ENCODE peak calls at places on chromosomes 4 and X, in seven cellular contexts. I is mucosa of descending colon, L is tibial nerve, Y is OCI-LY7, S is heart left ventricle, P is GM12865, W is kidney epithelial cell. R is an unnamed sample.

GRCh38 chrX:28170713-28171112 is 189.5 kb upstream of the DCAF8L1 start:
- DNase-seq in I (no peak), L (no peak), Y (no peak), S (no peak), P (no peak), W (no peak), R (no peak)

GRCh38 chrX:119411959-119412358 is 12.8 kb downstream of the SLC25A43 start:
- DNase-seq in I (no peak), L (no peak), Y (no peak), S (no peak), P (no peak), W (no peak), R (no peak)

GRCh38 chr4:39698424-39699009 is 581 bp downstream of the UBE2K start:
- DNase-seq in I (peak; percentile 73), L (peak; percentile 36), Y (no peak), S (peak; percentile 68), P (no peak), W (no peak), R (no peak)

GRCh38 chr4:143586080-143586479 is 72.6 kb downstream of the SMARCA5 start:
- DNase-seq in I (no peak), L (no peak), Y (no peak), S (no peak), P (no peak), W (no peak), R (no peak)

GRCh38 chr4:82785248-82786003 is 13.2 kb downstream of the SCD5 start:
- DNase-seq in I (no peak), L (no peak), Y (no peak), S (no peak), P (no peak), W (peak; percentile 60), R (no peak)

GRCh38 chrX:54798137-54798536 is at the start of gene ITIH6:
- DNase-seq in I (no peak), L (no peak), Y (no peak), S (no peak), P (no peak), W (no peak), R (no peak)

GRCh38 chrX:52923781-52924241 is 26.7 kb downstream of the FAM156B start:
- DNase-seq in I (no peak), L (no peak), Y (peak; percentile 70), S (peak; percentile 20), P (peak; percentile 79), W (no peak), R (no peak)

GRCh38 chr4:139728840-139729239 is 63.2 kb downstream of the MGST2 start:
- DNase-seq in I (no peak), L (no peak), Y (no peak), S (no peak), P (no peak), W (no peak), R (no peak)

GRCh38 chrX:39450578-39450977 is 647.2 kb downstream of the BCOR start:
- DNase-seq in I (no peak), L (no peak), Y (no peak), S (no peak), P (no peak), W (no peak), R (peak; percentile 35)

GRCh38 chrX:153398275-153398960 is 2.7 kb downstream of the PNMA6E start:
- DNase-seq in I (no peak), L (no peak), Y (no peak), S (no peak), P (no peak), W (no peak), R (no peak)

GRCh38 chrX:9847071-9847470 is 60.8 kb downstream of the SHROOM2 start:
- DNase-seq in I (peak; percentile 31), L (no peak), Y (no peak), S (no peak), P (no peak), W (peak; percentile 74), R (no peak)

GRCh38 chr4:135770505-135770904 is 1568.9 kb upstream of the PABPC4L start:
- DNase-seq in I (no peak), L (no peak), Y (no peak), S (no peak), P (no peak), W (no peak), R (no peak)

GRCh38 chr4:110196206-110196870 is 2.1 kb downstream of the ELOVL6 start:
- DNase-seq in I (peak; percentile 82), L (peak; percentile 8), Y (peak; percentile 67), S (peak; percentile 60), P (peak; percentile 72), W (no peak), R (peak; percentile 25)

GRCh38 chr4:169337510-169337909 is 66.8 kb upstream of the SH3RF1 start:
- DNase-seq in I (no peak), L (no peak), Y (no peak), S (no peak), P (no peak), W (peak; percentile 39), R (no peak)

GRCh38 chr4:38531126-38531737 is 132.8 kb upstream of the KLF3 start:
- DNase-seq in I (no peak), L (no peak), Y (no peak), S (no peak), P (peak; percentile 28), W (no peak), R (no peak)

GRCh38 chr4:76546282-76547166 is 111.5 kb downstream of the SHROOM3 start:
- DNase-seq in I (no peak), L (no peak), Y (no peak), S (no peak), P (no peak), W (peak; percentile 90), R (no peak)
- H3K4me3 ChIP-seq in I (no peak overlapping the region), L (no peak overlapping the region), Y (no peak overlapping the region), S (no peak overlapping the region), P (no peak overlapping the region), W (no peak overlapping the region), R (no peak overlapping the region)

DNA sequence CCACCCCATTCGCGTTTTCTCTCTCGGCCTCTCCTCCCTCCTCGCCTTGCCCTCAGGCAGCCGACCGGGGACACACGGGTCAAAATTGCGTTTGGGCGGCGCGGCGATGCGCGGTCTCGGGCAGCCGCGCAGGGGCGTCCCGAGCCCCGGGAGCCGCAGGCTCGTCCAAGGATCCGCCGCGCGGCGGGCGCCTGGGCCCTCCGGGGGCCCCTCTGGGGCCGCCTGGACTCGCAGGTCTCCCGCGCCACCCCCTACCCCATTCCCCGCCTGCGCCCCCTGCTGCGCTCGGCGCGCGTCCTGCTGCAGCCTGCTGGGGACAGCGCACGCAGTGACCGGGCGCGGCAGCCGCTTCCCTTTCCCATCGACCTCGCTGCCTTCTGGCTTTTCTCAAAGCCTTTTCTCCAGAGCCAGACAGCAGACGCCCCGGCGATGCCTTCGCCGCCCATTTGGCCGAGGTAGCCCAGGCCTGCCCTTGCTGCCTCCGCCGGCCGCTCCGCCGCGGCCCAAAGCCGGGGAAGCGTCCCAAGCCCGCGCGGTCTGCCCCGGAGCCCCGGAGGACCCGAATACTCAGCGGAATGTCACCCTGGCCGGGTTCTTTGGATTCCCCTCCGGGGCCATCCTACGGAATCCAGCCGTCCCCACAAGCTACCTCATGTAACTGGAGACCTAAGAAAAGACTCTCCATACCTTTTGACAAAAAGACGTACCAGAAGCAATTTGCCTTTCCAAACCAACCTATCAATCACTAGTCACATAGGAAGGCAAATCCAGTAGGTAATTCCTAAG is 16.5 kb downstream of the POU4F2 start:
- DNase-seq in I (no peak), L (no peak), Y (no peak), S (no peak), P (no peak), W (no peak), R (no peak)
- H3K4me3 ChIP-seq in I (no peak overlapping the region), L (peak overlapping the region; percentile 39), Y (no peak overlapping the region), S (peak overlapping the region; percentile 51), P (no peak overlapping the region), W (peak overlapping the region; percentile 30), R (peak overlapping the region; percentile 51)

GRCh38 chrX:47217852-47218279 is 615 bp upstream of the CDK16 start:
- DNase-seq in I (peak; percentile 93), L (peak; percentile 94), Y (peak; percentile 96), S (peak; percentile 96), P (peak; percentile 98), W (peak; percentile 92), R (peak; percentile 91)
- H3K4me3 ChIP-seq in I (no peak overlapping the region), L (peak overlapping the region; percentile 52), Y (peak overlapping the region; percentile 98), S (peak overlapping the region; percentile 99), P (peak overlapping the region; percentile 87), W (peak overlapping the region; percentile 73), R (peak overlapping the region; percentile 90)

GRCh38 chrX:104098919-104099318 is 13.4 kb upstream of the ZCCHC18 start:
- DNase-seq in I (no peak), L (no peak), Y (no peak), S (no peak), P (no peak), W (no peak), R (no peak)

GRCh38 chrX:104098151-104098808 is 14.0 kb upstream of the ZCCHC18 start:
- DNase-seq in I (no peak), L (peak; percentile 20), Y (peak; percentile 67), S (peak; percentile 33), P (peak; percentile 79), W (peak; percentile 55), R (peak; percentile 82)
- H3K4me3 ChIP-seq in I (no peak overlapping the region), L (no peak overlapping the region), Y (no peak overlapping the region), S (no peak overlapping the region), P (no peak overlapping the region), W (no peak overlapping the region), R (no peak overlapping the region)

GRCh38 chrX:106802063-106802387 is 448 bp upstream of the TBC1D8B start:
- DNase-seq in I (peak; percentile 23), L (no peak), Y (no peak), S (no peak), P (no peak), W (no peak), R (no peak)
- H3K4me3 ChIP-seq in I (peak overlapping the region; percentile 26), L (peak overlapping the region; percentile 51), Y (peak overlapping the region; percentile 75), S (peak overlapping the region; percentile 88), P (peak overlapping the region; percentile 58), W (peak overlapping the region; percentile 67), R (no peak overlapping the region)

GRCh38 chr4:3250956-3251690 is 2.2 kb downstream of the MSANTD1 start:
- DNase-seq in I (peak; percentile 19), L (no peak), Y (no peak), S (no peak), P (no peak), W (peak; percentile 23), R (no peak)
- H3K4me3 ChIP-seq in I (no peak overlapping the region), L (no peak overlapping the region), Y (no peak overlapping the region), S (no peak overlapping the region), P (no peak overlapping the region), W (no peak overlapping the region), R (no peak overlapping the region)

GRCh38 chrX:137545711-137546651 is 19.9 kb upstream of the ZIC3 start:
- DNase-seq in I (no peak), L (no peak), Y (no peak), S (no peak), P (no peak), W (no peak), R (no peak)
- H3K4me3 ChIP-seq in I (no peak overlapping the region), L (no peak overlapping the region), Y (no peak overlapping the region), S (no peak overlapping the region), P (no peak overlapping the region), W (no peak overlapping the region), R (no peak overlapping the region)

R was measured in CD4-positive, CD25-positive, alpha-beta regulatory T cell.